ENCODE peak calls at places on chromosomes 11 and 22, in seven cellular contexts. One of them, this sample, is unnamed.

GRCh38 chr11:111836162-111836561 is 35.2 kb downstream of the ALG9 start:
- DNase-seq in Right ventricle myocardium superior: no peak
- DNase-seq in neural progenitor cell: no peak
- DNase-seq in kidney glomerular epithelial cell: no peak
- DNase-seq in amygdala: no peak
- DNase-seq in T-helper 9 cell: no peak
- DNase-seq in left cardiac atrium: no peak
- DNase-seq in this sample: peak

GRCh38 chr22:35819421-35819820 is 101.7 kb downstream of the APOL5 start:
- DNase-seq in Right ventricle myocardium superior: no peak
- DNase-seq in neural progenitor cell: no peak
- DNase-seq in kidney glomerular epithelial cell: no peak
- DNase-seq in amygdala: no peak
- DNase-seq in T-helper 9 cell: no peak
- DNase-seq in left cardiac atrium: no peak
- DNase-seq in this sample: no peak

GRCh38 chr11:15057352-15057751 is 16.0 kb upstream of the CALCB start:
- DNase-seq in Right ventricle myocardium superior: no peak
- DNase-seq in neural progenitor cell: no peak
- DNase-seq in kidney glomerular epithelial cell: no peak
- DNase-seq in amygdala: no peak
- DNase-seq in T-helper 9 cell: no peak
- DNase-seq in left cardiac atrium: no peak
- DNase-seq in this sample: no peak

GRCh38 chr22:32587449-32587848 is 112.8 kb downstream of the FBXO7 start:
- DNase-seq in Right ventricle myocardium superior: peak
- DNase-seq in neural progenitor cell: no peak
- DNase-seq in kidney glomerular epithelial cell: no peak
- DNase-seq in amygdala: no peak
- DNase-seq in T-helper 9 cell: no peak
- DNase-seq in left cardiac atrium: peak
- DNase-seq in this sample: no peak

GRCh38 chr11:68818181-68818580 is 23.5 kb downstream of the CPT1A start:
- DNase-seq in Right ventricle myocardium superior: no peak
- DNase-seq in neural progenitor cell: no peak
- DNase-seq in kidney glomerular epithelial cell: no peak
- DNase-seq in amygdala: no peak
- DNase-seq in T-helper 9 cell: no peak
- DNase-seq in left cardiac atrium: no peak
- DNase-seq in this sample: no peak

GRCh38 chr11:35035894-35036408 is 103.0 kb upstream of the CD44 start:
- DNase-seq in Right ventricle myocardium superior: no peak
- DNase-seq in neural progenitor cell: no peak
- DNase-seq in kidney glomerular epithelial cell: peak
- DNase-seq in amygdala: no peak
- DNase-seq in T-helper 9 cell: no peak
- DNase-seq in left cardiac atrium: no peak
- DNase-seq in this sample: no peak

GRCh38 chr11:122765487-122766131 is 72.7 kb upstream of the CRTAM start:
- DNase-seq in Right ventricle myocardium superior: no peak
- DNase-seq in neural progenitor cell: no peak
- DNase-seq in kidney glomerular epithelial cell: peak
- DNase-seq in amygdala: no peak
- DNase-seq in T-helper 9 cell: no peak
- DNase-seq in left cardiac atrium: no peak
- DNase-seq in this sample: no peak

GRCh38 chr11:60867871-60868681 is 734 bp downstream of the ZP1 start:
- DNase-seq in Right ventricle myocardium superior: no peak
- DNase-seq in neural progenitor cell: no peak
- DNase-seq in kidney glomerular epithelial cell: no peak
- DNase-seq in amygdala: no peak
- DNase-seq in T-helper 9 cell: no peak
- DNase-seq in left cardiac atrium: no peak
- DNase-seq in this sample: no peak

GRCh38 chr11:18769802-18770456 is 21.7 kb downstream of the PTPN5 start:
- DNase-seq in Right ventricle myocardium superior: no peak
- DNase-seq in neural progenitor cell: no peak
- DNase-seq in kidney glomerular epithelial cell: no peak
- DNase-seq in amygdala: no peak
- DNase-seq in T-helper 9 cell: no peak
- DNase-seq in left cardiac atrium: no peak
- DNase-seq in this sample: no peak

GRCh38 chr11:28048812-28049211 is 59.1 kb downstream of the KIF18A start:
- DNase-seq in Right ventricle myocardium superior: no peak
- DNase-seq in neural progenitor cell: no peak
- DNase-seq in kidney glomerular epithelial cell: no peak
- DNase-seq in amygdala: no peak
- DNase-seq in T-helper 9 cell: no peak
- DNase-seq in left cardiac atrium: no peak
- DNase-seq in this sample: no peak

GRCh38 chr11:57224537-57224936 is 12.5 kb downstream of the APLNR start:
- DNase-seq in Right ventricle myocardium superior: no peak
- DNase-seq in neural progenitor cell: no peak
- DNase-seq in kidney glomerular epithelial cell: peak
- DNase-seq in amygdala: no peak
- DNase-seq in T-helper 9 cell: no peak
- DNase-seq in left cardiac atrium: no peak
- DNase-seq in this sample: no peak

GRCh38 chr22:44663256-44663999 is 38.6 kb upstream of the PRR5 start:
- DNase-seq in Right ventricle myocardium superior: peak
- DNase-seq in neural progenitor cell: no peak
- DNase-seq in kidney glomerular epithelial cell: no peak
- DNase-seq in amygdala: no peak
- DNase-seq in T-helper 9 cell: no peak
- DNase-seq in left cardiac atrium: no peak
- DNase-seq in this sample: no peak

GRCh38 chr11:10566257-10566956 is 2.1 kb downstream of the LYVE1 start:
- DNase-seq in Right ventricle myocardium superior: no peak
- DNase-seq in neural progenitor cell: no peak
- DNase-seq in kidney glomerular epithelial cell: no peak
- DNase-seq in amygdala: no peak
- DNase-seq in T-helper 9 cell: no peak
- DNase-seq in left cardiac atrium: no peak
- DNase-seq in this sample: no peak

GRCh38 chr11:128039140-128040021 is 548.0 kb downstream of the ETS1 start:
- DNase-seq in Right ventricle myocardium superior: peak
- DNase-seq in neural progenitor cell: no peak
- DNase-seq in kidney glomerular epithelial cell: no peak
- DNase-seq in amygdala: no peak
- DNase-seq in T-helper 9 cell: peak
- DNase-seq in left cardiac atrium: peak
- DNase-seq in this sample: no peak

GRCh38 chr11:94518300-94518699 is 6.0 kb downstream of the C11orf97 start:
- DNase-seq in Right ventricle myocardium superior: no peak
- DNase-seq in neural progenitor cell: no peak
- DNase-seq in kidney glomerular epithelial cell: no peak
- DNase-seq in amygdala: no peak
- DNase-seq in T-helper 9 cell: no peak
- DNase-seq in left cardiac atrium: no peak
- DNase-seq in this sample: no peak

GRCh38 chr22:36274547-36274946 is 21.6 kb downstream of the APOL1 start:
- DNase-seq in Right ventricle myocardium superior: no peak
- DNase-seq in neural progenitor cell: no peak
- DNase-seq in kidney glomerular epithelial cell: no peak
- DNase-seq in amygdala: no peak
- DNase-seq in T-helper 9 cell: no peak
- DNase-seq in left cardiac atrium: no peak
- DNase-seq in this sample: no peak

This sample was measured in right lobe of liver.